ENCODE peak calls at places on chromosome 1, in four cellular contexts. X is T-helper 2 cell, L is Caco-2, G is LHCN-M2. J is an unnamed sample.

GRCh38 chr1:119911775-119912174 is 15.5 kb upstream of the ADAM30 start:
- DNase-seq in X (no peak), L (no peak), G (no peak), J (no peak)

GRCh38 chr1:9715536-9716226 is 64.2 kb downstream of the PIK3CD start:
- DNase-seq in X (no peak), L (no peak), G (no peak), J (no peak)

GRCh38 chr1:176885756-176886155 is 278.8 kb downstream of the ASTN1 start:
- DNase-seq in X (no peak), L (no peak), G (no peak), J (no peak)

GRCh38 chr1:159067699-159068621 is 8.6 kb downstream of the AIM2 start:
- DNase-seq in X (no peak), L (no peak), G (no peak), J (no peak)

GRCh38 chr1:156336242-156336641 is 1.9 kb downstream of the CCT3 start:
- DNase-seq in X (no peak), L (no peak), G (no peak), J (no peak)

GRCh38 chr1:63713627-63714481 is 60.0 kb upstream of the ROR1 start:
- DNase-seq in X (no peak), L (no peak), G (peak; percentile 93), J (no peak)

GRCh38 chr1:236142358-236143103 is at the start of gene GPR137B:
- DNase-seq in X (no peak), L (peak; percentile 20), G (peak; percentile 28), J (no peak)

GRCh38 chr1:58592521-58593134 is 15.6 kb upstream of the TACSTD2 start:
- DNase-seq in X (no peak), L (no peak), G (peak; percentile 97), J (no peak)

GRCh38 chr1:46670134-46670533 is 1.5 kb upstream of the TEX38 start:
- DNase-seq in X (no peak), L (no peak), G (no peak), J (no peak)

GRCh38 chr1:185058886-185059285 is 13.5 kb downstream of the RNF2 start:
- DNase-seq in X (no peak), L (no peak), G (no peak), J (no peak)

GRCh38 chr1:45752441-45753052 is 2.1 kb upstream of the IPP start:
- DNase-seq in X (no peak), L (no peak), G (peak; percentile 32), J (no peak)

GRCh38 chr1:198253259-198253658 is 96.5 kb downstream of the NEK7 start:
- DNase-seq in X (no peak), L (no peak), G (no peak), J (no peak)

GRCh38 chr1:64915381-64916274 is 50.7 kb downstream of the JAK1 start:
- DNase-seq in X (no peak), L (peak; percentile 81), G (peak; percentile 28), J (no peak)

GRCh38 chr1:41394918-41395598 is 33.8 kb downstream of the FOXO6 start:
- DNase-seq in X (no peak), L (no peak), G (no peak), J (no peak)

GRCh38 chr1:230215049-230215448 is 148.0 kb downstream of the GALNT2 start:
- DNase-seq in X (no peak), L (peak; percentile 14), G (peak; percentile 63), J (peak; percentile 49)

GRCh38 chr1:156104861-156105546 is 9.5 kb upstream of the LMNA start:
- DNase-seq in X (no peak), L (peak; percentile 42), G (no peak), J (no peak)

GRCh38 chr1:245604979-245605378 is 450.2 kb downstream of the KIF26B start:
- DNase-seq in X (no peak), L (no peak), G (no peak), J (no peak)

GRCh38 chr1:153337980-153338853 is 10.4 kb downstream of the PGLYRP4 start:
- DNase-seq in X (no peak), L (peak; percentile 52), G (no peak), J (no peak)

GRCh38 chr1:158045639-158046038 is 52.2 kb downstream of the KIRREL1 start:
- DNase-seq in X (no peak), L (no peak), G (peak; percentile 29), J (peak; percentile 17)

GRCh38 chr1:143698016-143698415 is 273.8 kb downstream of the FAM72C start:
- DNase-seq in X (no peak), L (peak; percentile 2), G (no peak), J (no peak)

GRCh38 chr1:11504599-11504998 is 25.6 kb downstream of the DISP3 start:
- DNase-seq in X (no peak), L (no peak), G (no peak), J (no peak)

GRCh38 chr1:222240536-222241181 is 307.2 kb downstream of the HHIPL2 start:
- DNase-seq in X (no peak), L (no peak), G (peak; percentile 80), J (no peak)

GRCh38 chr1:115781343-115781742 is 12.8 kb upstream of the CASQ2 start:
- DNase-seq in X (no peak), L (no peak), G (peak; percentile 97), J (no peak)

GRCh38 chr1:97414682-97415312 is 506.0 kb downstream of the DPYD start:
- DNase-seq in X (no peak), L (no peak), G (no peak), J (no peak)

GRCh38 chr1:226110249-226111108 is 48.0 kb downstream of the H3-3A start:
- DNase-seq in X (no peak), L (peak; percentile 63), G (peak; percentile 41), J (peak; percentile 52)

GRCh38 chr1:168607872-168608428 is 31.5 kb downstream of the XCL1 start:
- DNase-seq in X (no peak), L (no peak), G (no peak), J (no peak)

GRCh38 chr1:60875139-60875538 is 207.2 kb upstream of the NFIA start:
- DNase-seq in X (no peak), L (no peak), G (no peak), J (no peak)

GRCh38 chr1:63261736-63262142 is 60.6 kb upstream of the FOXD3 start:
- DNase-seq in X (no peak), L (no peak), G (peak; percentile 12), J (no peak)

GRCh38 chr1:28236656-28237331 is 870 bp downstream of the ATP5IF1 start:
- DNase-seq in X (no peak), L (no peak), G (no peak), J (no peak)

GRCh38 chr1:14240265-14240664 is 358.2 kb upstream of the KAZN start:
- DNase-seq in X (no peak), L (no peak), G (no peak), J (no peak)

GRCh38 chr1:223731076-223731770 is 18.9 kb downstream of the CAPN2 start:
- DNase-seq in X (no peak), L (no peak), G (peak; percentile 87), J (peak; percentile 75)

GRCh38 chr1:11802616-11802972 is 3.2 kb downstream of the MTHFR start:
- DNase-seq in X (no peak), L (no peak), G (no peak), J (no peak)

GRCh38 chr1:166836733-166837132 is 2.5 kb upstream of the POGK start:
- DNase-seq in X (no peak), L (no peak), G (no peak), J (no peak)

GRCh38 chr1:184950209-184950608 is 24.1 kb downstream of the NIBAN1 start:
- DNase-seq in X (no peak), L (no peak), G (no peak), J (no peak)

GRCh38 chr1:77824083-77824482 is 44.6 kb downstream of the MIGA1 start:
- DNase-seq in X (no peak), L (peak; percentile 1), G (peak; percentile 67), J (no peak)

GRCh38 chr1:110674337-110675059 is at the start of gene KCNA3:
- DNase-seq in X (peak; percentile 41), L (no peak), G (no peak), J (no peak)

GRCh38 chr1:151142411-151143056 is 3.9 kb downstream of the SEMA6C start:
- DNase-seq in X (no peak), L (no peak), G (peak; percentile 67), J (no peak)

GRCh38 chr1:244992833-244993232 is 128.5 kb upstream of the HNRNPU start:
- DNase-seq in X (no peak), L (no peak), G (peak; percentile 14), J (no peak)

GRCh38 chr1:79322511-79323027 is 316.0 kb upstream of the ADGRL4 start:
- DNase-seq in X (no peak), L (no peak), G (peak; percentile 31), J (no peak)

GRCh38 chr1:234781241-234782056 is 171.5 kb upstream of the IRF2BP2 start:
- DNase-seq in X (no peak), L (peak; percentile 77), G (peak; percentile 26), J (no peak)

J was measured in tibial nerve.